ENCODE peak calls at places on chromosome 20, in seven cellular contexts. S, N, O, K, C, D and A are unnamed samples.

GRCh38 chr20:37295595-37295994 is 6.1 kb downstream of the MANBAL start:
- DNase-seq in S (no peak), N (no peak), O (no peak), K (no peak), C (no peak), D (no peak), A (no peak)

GRCh38 chr20:2122921-2123320 is 21.3 kb downstream of the STK35 start:
- DNase-seq in S (no peak), N (no peak), O (peak; percentile 74), K (no peak), C (no peak), D (no peak), A (no peak)

GRCh38 chr20:19889011-19889953 is 127.9 kb upstream of the NAA20 start:
- DNase-seq in S (peak; percentile 12), N (no peak), O (peak; percentile 84), K (no peak), C (no peak), D (no peak), A (no peak)

GRCh38 chr20:44033344-44033743 is 118.7 kb downstream of the TOX2 start:
- DNase-seq in S (no peak), N (no peak), O (no peak), K (no peak), C (no peak), D (no peak), A (no peak)

GRCh38 chr20:63448050-63448449 is 24.4 kb downstream of the KCNQ2 start:
- DNase-seq in S (no peak), N (peak; percentile 17), O (no peak), K (no peak), C (no peak), D (no peak), A (no peak)

GRCh38 chr20:60242836-60243520 is 284.8 kb downstream of the CDH26 start:
- DNase-seq in S (no peak), N (no peak), O (no peak), K (no peak), C (no peak), D (no peak), A (no peak)

GRCh38 chr20:62156592-62157386 is 13.2 kb downstream of the SS18L1 start:
- DNase-seq in S (peak; percentile 74), N (peak; percentile 17), O (peak; percentile 59), K (no peak), C (no peak), D (peak; percentile 80), A (peak; percentile 69)

GRCh38 chr20:21609221-21609620 is 95.4 kb upstream of the NKX2-2 start:
- DNase-seq in S (no peak), N (no peak), O (no peak), K (no peak), C (no peak), D (no peak), A (no peak)

GRCh38 chr20:57598060-57598459 is 22.2 kb downstream of the ZBP1 start:
- DNase-seq in S (no peak), N (no peak), O (no peak), K (no peak), C (no peak), D (peak; percentile 37), A (no peak)

GRCh38 chr20:19936801-19937583 is 80.2 kb upstream of the NAA20 start:
- DNase-seq in S (no peak), N (no peak), O (peak; percentile 56), K (no peak), C (no peak), D (no peak), A (no peak)

GRCh38 chr20:11376998-11377397 is 540.7 kb upstream of the BTBD3 start:
- DNase-seq in S (no peak), N (no peak), O (no peak), K (no peak), C (peak; percentile 52), D (no peak), A (no peak)

GRCh38 chr20:59320426-59320825 is 20.0 kb downstream of the EDN3 start:
- DNase-seq in S (no peak), N (no peak), O (no peak), K (no peak), C (no peak), D (no peak), A (no peak)

GRCh38 chr20:3896302-3896701 is 7.1 kb downstream of the PANK2 start:
- DNase-seq in S (no peak), N (no peak), O (no peak), K (no peak), C (no peak), D (no peak), A (no peak)

GRCh38 chr20:50844430-50845100 is 49.7 kb downstream of the BCAS4 start:
- DNase-seq in S (no peak), N (no peak), O (no peak), K (no peak), C (no peak), D (no peak), A (no peak)

GRCh38 chr20:58852559-58853271 is at the start of gene GNAS:
- DNase-seq in S (peak; percentile 47), N (peak; percentile 34), O (peak; percentile 55), K (no peak), C (peak; percentile 27), D (peak; percentile 82), A (peak; percentile 42)

GRCh38 chr20:57849126-57849867 is 139.5 kb upstream of the PMEPA1 start:
- DNase-seq in S (peak; percentile 3), N (no peak), O (no peak), K (no peak), C (peak; percentile 22), D (no peak), A (no peak)

GRCh38 chr20:24502661-24503060 is 33.2 kb downstream of the SYNDIG1 start:
- DNase-seq in S (no peak), N (no peak), O (no peak), K (no peak), C (no peak), D (no peak), A (no peak)

GRCh38 chr20:18805881-18806280 is 7.7 kb upstream of the SCP2D1 start:
- DNase-seq in S (no peak), N (no peak), O (no peak), K (no peak), C (no peak), D (no peak), A (no peak)

GRCh38 chr20:24995741-24996448 is 3.3 kb upstream of the APMAP start:
- DNase-seq in S (no peak), N (no peak), O (no peak), K (no peak), C (no peak), D (no peak), A (no peak)

GRCh38 chr20:62804632-62805364 is at the start of gene OGFR:
- DNase-seq in S (no peak), N (no peak), O (peak; percentile 70), K (peak; percentile 55), C (no peak), D (peak; percentile 62), A (peak; percentile 78)

GRCh38 chr20:44280387-44280786 is 30.6 kb downstream of the FITM2 start:
- DNase-seq in S (no peak), N (no peak), O (no peak), K (no peak), C (no peak), D (no peak), A (no peak)

GRCh38 chr20:48656661-48657211 is 171.1 kb downstream of the PREX1 start:
- DNase-seq in S (no peak), N (no peak), O (no peak), K (no peak), C (no peak), D (no peak), A (no peak)

GRCh38 chr20:50980071-50980681 is 21.6 kb downstream of the MOCS3 start:
- DNase-seq in S (no peak), N (no peak), O (no peak), K (no peak), C (peak; percentile 99), D (no peak), A (no peak)

GRCh38 chr20:1535420-1536175 is 21.9 kb downstream of the SIRPD start:
- DNase-seq in S (no peak), N (no peak), O (no peak), K (no peak), C (no peak), D (no peak), A (no peak)

GRCh38 chr20:32672982-32673727 is 586 bp downstream of the C20orf203 start:
- DNase-seq in S (no peak), N (no peak), O (no peak), K (no peak), C (no peak), D (no peak), A (no peak)

GRCh38 chr20:57078101-57078500 is 188.3 kb downstream of the BMP7 start:
- DNase-seq in S (no peak), N (no peak), O (no peak), K (no peak), C (no peak), D (no peak), A (no peak)

GRCh38 chr20:50645253-50646068 is 45.9 kb downstream of the RIPOR3 start:
- DNase-seq in S (peak; percentile 50), N (no peak), O (peak; percentile 75), K (peak; percentile 38), C (peak; percentile 65), D (peak; percentile 60), A (no peak)

GRCh38 chr20:33971147-33971775 is 22.4 kb upstream of the RALY start:
- DNase-seq in S (no peak), N (no peak), O (no peak), K (no peak), C (no peak), D (no peak), A (no peak)

GRCh38 chr20:37526238-37526838 is 1.3 kb downstream of the BLCAP start:
- DNase-seq in S (no peak), N (no peak), O (peak; percentile 50), K (no peak), C (no peak), D (peak; percentile 66), A (no peak)

GRCh38 chr20:25020901-25021301 is 28.4 kb upstream of the APMAP start:
- DNase-seq in S (no peak), N (no peak), O (no peak), K (no peak), C (no peak), D (no peak), A (peak; percentile 43)

GRCh38 chr20:64079273-64080012 is at the start of gene RGS19:
- DNase-seq in S (peak; percentile 51), N (peak; percentile 22), O (peak; percentile 76), K (peak; percentile 31), C (no peak), D (peak; percentile 86), A (peak; percentile 87)

GRCh38 chr20:34951652-34952051 is 4.0 kb downstream of the GSS start:
- DNase-seq in S (no peak), N (no peak), O (peak; percentile 27), K (no peak), C (no peak), D (no peak), A (no peak)

GRCh38 chr20:11328839-11329238 is 588.9 kb upstream of the BTBD3 start:
- DNase-seq in S (no peak), N (no peak), O (no peak), K (no peak), C (no peak), D (no peak), A (no peak)

GRCh38 chr20:32493356-32493755 is 91.8 kb downstream of the NOL4L start:
- DNase-seq in S (no peak), N (no peak), O (no peak), K (no peak), C (no peak), D (no peak), A (no peak)

GRCh38 chr20:23145281-23145700 is 59.2 kb upstream of the CD93 start:
- DNase-seq in S (no peak), N (no peak), O (no peak), K (no peak), C (peak; percentile 63), D (no peak), A (peak; percentile 41)